ENCODE peak calls at places on chromosomes 13 and 19, in four cellular contexts. R is K562, K is HepG2, U is GM12878. F is an unnamed sample.

GRCh38 chr19:17211547-17212446 is 3.4 kb upstream of the USE1 start:
- DNase-seq in U (no peak), R (no peak), K (no peak), F (no peak)

GRCh38 chr19:32677657-32678056 is 2.0 kb downstream of the RGS9BP start:
- DNase-seq in K (no peak), R (no peak), U (no peak), F (no peak)

GRCh38 chr13:27001705-27002104 is 169.9 kb downstream of the USP12 start:
- DNase-seq in K (no peak), R (no peak), U (no peak), F (no peak)

GRCh38 chr13:93714171-93714570 is 487.6 kb downstream of the GPC6 start:
- DNase-seq in R (no peak), U (no peak), K (no peak), F (no peak)

GRCh38 chr13:103883152-103883551 is 816.9 kb upstream of the SLC10A2 start:
- DNase-seq in U (no peak), K (peak; percentile 81), R (no peak), F (peak; percentile 90)

GRCh38 chr13:39023316-39023715 is 14.6 kb downstream of the PROSER1 start:
- DNase-seq in R (no peak), K (no peak), U (no peak), F (no peak)

GRCh38 chr13:42707596-42707995 is 73.8 kb upstream of the FAM216B start:
- DNase-seq in R (no peak), U (no peak), K (no peak), F (no peak)

GRCh38 chr13:114131581-114132418 is 623 bp downstream of the RASA3 start:
- DNase-seq in K (no peak), R (peak; percentile 42), U (no peak), F (no peak)

GRCh38 chr19:21328402-21328801 is 808 bp downstream of the ZNF708 start:
- DNase-seq in R (peak; percentile 24), K (peak; percentile 3), U (no peak), F (no peak)

GRCh38 chr13:37067874-37068273 is 8.4 kb upstream of the SUPT20H start:
- DNase-seq in U (no peak), K (no peak), R (no peak), F (no peak)

GRCh38 chr19:21581646-21582045 is 76.2 kb downstream of the ZNF429 start:
- DNase-seq in R (no peak), K (no peak), U (no peak), F (no peak)

GRCh38 chr13:43963726-43964125 is 84.0 kb downstream of the LACC1 start:
- DNase-seq in U (no peak), R (no peak), K (no peak), F (peak; percentile 8)

GRCh38 chr13:66501187-66501586 is 728.9 kb downstream of the PCDH9 start:
- DNase-seq in R (no peak), U (no peak), K (no peak), F (no peak)

GRCh38 chr13:98155475-98156111 is 12.7 kb downstream of the FARP1 start:
- DNase-seq in U (no peak), R (no peak), K (no peak), F (no peak)

GRCh38 chr13:98984118-98984517 is 6.3 kb upstream of the DOCK9 start:
- DNase-seq in U (no peak), R (no peak), K (peak; percentile 32), F (no peak)

GRCh38 chr13:79992111-79992510 is 348.8 kb downstream of the SPRY2 start:
- DNase-seq in R (no peak), U (no peak), K (no peak), F (no peak)

GRCh38 chr19:46755853-46756543 is 9.7 kb upstream of the STRN4 start:
- DNase-seq in K (no peak), U (no peak), R (no peak), F (no peak)

GRCh38 chr13:102721800-102722231 is 27.0 kb upstream of the METTL21C start:
- DNase-seq in R (no peak), K (no peak), U (no peak), F (no peak)

GRCh38 chr13:20945952-20946383 is 43.4 kb upstream of the XPO4 start:
- DNase-seq in K (no peak), U (no peak), R (no peak), F (no peak)

GRCh38 chr19:37706052-37706605 is 13.4 kb downstream of the ZNF607 start:
- DNase-seq in R (no peak), U (no peak), K (no peak), F (no peak)

GRCh38 chr19:10752237-10752912 is 34.5 kb downstream of the DNM2 start:
- DNase-seq in U (no peak), K (no peak), R (no peak), F (no peak)

GRCh38 chr13:90413548-90413947 is 933.9 kb upstream of the MIR17HG start:
- DNase-seq in R (no peak), K (no peak), U (no peak), F (no peak)

GRCh38 chr13:23488442-23488841 is 54.9 kb upstream of the SACS start:
- DNase-seq in R (no peak), K (peak; percentile 46), U (no peak), F (no peak)

GRCh38 chr13:96075953-96076543 is 13.9 kb upstream of the HS6ST3 start:
- DNase-seq in K (peak; percentile 12), U (no peak), R (peak; percentile 8), F (no peak)

GRCh38 chr13:51041710-51042109 is 69.4 kb downstream of the C13orf42 start:
- DNase-seq in U (no peak), K (no peak), R (no peak), F (no peak)

GRCh38 chr13:87667686-87668085 is 3.5 kb upstream of the SLITRK5 start:
- DNase-seq in R (no peak), U (no peak), K (no peak), F (no peak)

GRCh38 chr19:45187421-45188100 is 9.0 kb downstream of the BLOC1S3 start:
- DNase-seq in R (peak; percentile 59), K (peak; percentile 49), U (no peak), F (no peak)
- TF ChIP-seq ZNF274 in R (no peak), K (no peak), U (no peak), F (no peak)

DNA sequence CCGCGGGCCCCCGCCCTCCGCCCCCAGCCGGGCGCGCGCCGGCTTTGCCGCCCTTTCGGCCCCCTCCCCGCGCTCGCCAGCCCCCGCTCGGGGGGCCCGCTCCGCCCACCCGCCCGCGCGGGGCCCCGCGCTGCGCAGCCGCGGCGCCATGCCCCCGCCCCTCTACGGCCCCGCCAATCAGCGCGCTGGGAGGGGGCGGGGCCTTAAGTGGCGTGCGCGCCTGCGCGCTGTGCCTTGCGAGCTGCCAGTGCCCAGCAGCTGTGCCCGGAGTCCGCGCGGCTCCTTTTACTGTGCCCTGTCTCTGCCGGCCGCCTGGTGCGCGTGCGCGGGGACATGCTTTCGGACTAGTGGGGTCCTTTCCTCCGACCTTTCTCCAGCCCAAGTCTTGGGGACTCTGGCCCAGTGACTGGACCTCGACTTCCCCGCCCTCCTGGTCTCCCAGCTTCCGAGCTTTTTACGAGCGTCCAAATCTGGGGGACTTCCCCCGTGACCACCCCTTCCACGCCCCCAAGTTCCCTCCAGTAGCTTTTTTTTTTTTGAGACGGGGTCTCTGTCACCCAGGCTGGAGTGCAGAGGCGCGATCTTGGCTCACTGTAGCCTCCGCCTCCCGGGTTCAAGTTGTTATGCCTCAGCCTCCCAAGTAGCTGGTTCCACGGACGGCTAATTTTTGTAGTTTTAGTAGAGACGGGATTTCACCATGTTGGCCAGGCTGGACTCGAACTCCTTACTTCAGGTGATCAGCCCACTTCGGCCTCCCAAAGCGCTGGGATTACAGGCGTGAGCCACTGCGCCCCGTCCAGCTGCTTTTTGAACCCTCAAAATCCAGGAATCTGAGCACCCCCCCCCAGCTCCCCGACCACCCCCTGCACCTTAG is at the start of gene MBD3:
- DNase-seq in U (peak; percentile 44), K (peak; percentile 81), R (peak; percentile 91), F (peak; percentile 84)
- TF ChIP-seq REST in U (no peak), K (no peak), R (no peak), F (no peak)

GRCh38 chr13:100646030-100646673 is 28.4 kb downstream of the TMTC4 start:
- DNase-seq in U (no peak), R (peak; percentile 30), K (peak; percentile 28), F (peak; percentile 15)
- TF ChIP-seq ZNF274 in U (no peak), R (no peak), K (no peak), F (no peak)

DNA sequence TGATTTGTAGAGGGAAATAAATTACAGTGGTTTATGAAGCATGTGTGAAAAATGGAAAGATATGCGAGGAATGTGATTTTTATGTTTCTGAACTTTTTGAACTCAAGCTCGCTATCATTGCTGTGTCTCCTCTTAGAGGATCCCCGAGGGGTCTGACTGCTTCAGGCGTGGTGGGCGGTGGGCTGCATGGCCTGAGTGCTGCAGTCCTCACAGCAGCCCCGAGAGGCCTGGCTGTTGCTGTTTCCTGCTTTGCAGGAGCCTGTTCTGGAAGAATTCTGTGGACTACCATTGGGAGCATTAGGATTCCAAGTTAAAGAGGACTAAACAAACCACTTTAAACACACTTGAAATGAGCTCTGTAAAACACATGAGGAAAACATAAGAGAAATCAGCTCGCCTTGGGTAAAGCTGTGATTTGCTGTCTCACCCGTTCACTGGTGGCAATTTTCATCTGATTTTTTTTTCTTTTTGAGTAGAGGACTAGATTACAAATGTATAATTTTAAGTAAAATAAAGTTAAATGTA is 95.9 kb downstream of the ARHGEF7 start:
- DNase-seq in R (no peak), K (no peak), U (no peak), F (no peak)
- TF ChIP-seq REST in R (no peak), K (no peak), U (no peak), F (no peak)

DNA sequence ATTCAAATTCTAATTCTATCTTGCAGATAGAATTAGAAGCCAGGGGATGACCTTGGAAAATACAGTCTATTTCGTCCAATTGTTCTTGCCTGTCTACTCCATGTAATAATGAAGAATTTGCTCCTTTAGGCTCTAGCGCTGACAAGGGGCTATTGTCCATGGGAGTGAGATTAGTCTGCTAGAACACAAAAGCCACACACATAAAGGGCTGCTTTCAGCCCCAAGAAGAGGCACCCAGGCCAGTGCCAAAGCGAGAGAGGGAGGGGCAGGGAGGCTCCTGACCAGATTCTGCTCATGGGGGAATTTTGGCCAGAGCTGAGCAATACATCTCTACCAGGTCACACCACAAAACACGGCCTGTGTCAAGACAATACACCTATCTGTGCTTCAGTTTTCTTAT is 1306.9 kb downstream of the UQCRFS1 start:
- DNase-seq in R (no peak), U (no peak), K (no peak), F (no peak)
- TF ChIP-seq ZNF274 in R (no peak), U (no peak), K (no peak), F (no peak)

GRCh38 chr19:50368649-50369570 is 3.5 kb upstream of the NAPSA start:
- DNase-seq in K (peak; percentile 62), U (peak; percentile 78), R (peak; percentile 93), F (peak; percentile 74)
- TF ChIP-seq REST in K (no peak), U (no peak), R (no peak), F (no peak)

DNA sequence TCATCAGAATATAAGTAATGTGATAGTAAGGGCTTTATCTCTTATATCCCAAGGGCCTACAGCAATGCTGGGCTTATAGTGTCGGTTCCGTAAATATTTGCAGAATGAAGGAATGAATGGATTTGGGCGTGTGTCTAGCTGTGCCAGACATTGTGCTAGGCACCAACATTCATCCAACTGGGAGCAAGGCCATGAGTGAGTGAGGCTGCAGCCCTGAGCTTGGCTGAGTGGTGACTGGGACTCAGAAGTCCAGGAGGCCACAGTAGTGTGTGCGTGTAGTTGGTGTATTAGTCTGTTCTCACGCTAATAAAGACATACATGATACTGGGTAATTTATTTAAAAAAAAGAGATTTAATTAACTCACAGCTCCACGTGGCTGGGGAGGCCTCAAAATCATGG is 104.3 kb downstream of the TEX26 start:
- DNase-seq in K (no peak), U (no peak), R (no peak), F (no peak)
- TF ChIP-seq ZNF274 in K (no peak), U (no peak), R (no peak), F (no peak)